ENCODE peak calls at places on chromosome 18, in ten cellular contexts. One of them, this sample, is unnamed.
A peak's percentile ranks its signal among the peaks of the same experiment; 100 is the strongest.

GRCh38 chr18:48455555-48456478 is 46.6 kb upstream of the ZBTB7C start:
- DNase-seq in CD8-positive, alpha-beta T cell: peak; percentile 51
- DNase-seq in Panc1: no peak
- DNase-seq in cardiac muscle cell: no peak
- DNase-seq in Peyer's patch: no peak
- DNase-seq in AG04450: peak; percentile 50
- DNase-seq in GM23248: peak; percentile 84
- DNase-seq in psoas muscle: no peak
- DNase-seq in prostate gland: no peak
- DNase-seq in neuronal stem cell: no peak
- DNase-seq in this sample: peak; percentile 32

GRCh38 chr18:24791736-24792135 is 331.3 kb downstream of the HRH4 start:
- DNase-seq in GM23248: no peak
- DNase-seq in Panc1: no peak
- DNase-seq in AG04450: no peak
- DNase-seq in Peyer's patch: no peak
- DNase-seq in neuronal stem cell: no peak
- DNase-seq in CD8-positive, alpha-beta T cell: no peak
- DNase-seq in psoas muscle: no peak
- DNase-seq in prostate gland: no peak
- DNase-seq in cardiac muscle cell: peak; percentile 30
- DNase-seq in this sample: no peak

GRCh38 chr18:25805323-25805722 is 285.1 kb downstream of the SS18 start:
- DNase-seq in CD8-positive, alpha-beta T cell: no peak
- DNase-seq in AG04450: peak; percentile 65
- DNase-seq in psoas muscle: peak; percentile 26
- DNase-seq in cardiac muscle cell: no peak
- DNase-seq in GM23248: peak; percentile 98
- DNase-seq in Panc1: no peak
- DNase-seq in neuronal stem cell: no peak
- DNase-seq in Peyer's patch: no peak
- DNase-seq in prostate gland: no peak
- DNase-seq in this sample: no peak

GRCh38 chr18:38493991-38494559 is 928.5 kb upstream of the CELF4 start:
- DNase-seq in Peyer's patch: no peak
- DNase-seq in GM23248: no peak
- DNase-seq in AG04450: no peak
- DNase-seq in prostate gland: no peak
- DNase-seq in CD8-positive, alpha-beta T cell: no peak
- DNase-seq in cardiac muscle cell: no peak
- DNase-seq in Panc1: no peak
- DNase-seq in neuronal stem cell: no peak
- DNase-seq in psoas muscle: no peak
- DNase-seq in this sample: no peak

GRCh38 chr18:62201870-62202269 is 14.8 kb downstream of the RELCH start:
- DNase-seq in prostate gland: no peak
- DNase-seq in cardiac muscle cell: no peak
- DNase-seq in neuronal stem cell: no peak
- DNase-seq in AG04450: no peak
- DNase-seq in Peyer's patch: no peak
- DNase-seq in Panc1: no peak
- DNase-seq in CD8-positive, alpha-beta T cell: no peak
- DNase-seq in psoas muscle: no peak
- DNase-seq in GM23248: no peak
- DNase-seq in this sample: no peak

GRCh38 chr18:74797577-74798151 is 200.0 kb downstream of the ZNF407 start:
- DNase-seq in prostate gland: no peak
- DNase-seq in Peyer's patch: no peak
- DNase-seq in GM23248: peak; percentile 24
- DNase-seq in CD8-positive, alpha-beta T cell: no peak
- DNase-seq in cardiac muscle cell: no peak
- DNase-seq in Panc1: no peak
- DNase-seq in psoas muscle: no peak
- DNase-seq in neuronal stem cell: no peak
- DNase-seq in AG04450: no peak
- DNase-seq in this sample: no peak

GRCh38 chr18:48815581-48816324 is 135.0 kb downstream of the SMAD7 start:
- DNase-seq in prostate gland: no peak
- DNase-seq in psoas muscle: no peak
- DNase-seq in Peyer's patch: peak; percentile 11
- DNase-seq in AG04450: no peak
- DNase-seq in GM23248: peak; percentile 53
- DNase-seq in neuronal stem cell: no peak
- DNase-seq in CD8-positive, alpha-beta T cell: no peak
- DNase-seq in Panc1: no peak
- DNase-seq in cardiac muscle cell: no peak
- DNase-seq in this sample: no peak

GRCh38 chr18:55353391-55353790 is 234.6 kb downstream of the TCF4 start:
- DNase-seq in GM23248: no peak
- DNase-seq in psoas muscle: no peak
- DNase-seq in prostate gland: no peak
- DNase-seq in CD8-positive, alpha-beta T cell: no peak
- DNase-seq in neuronal stem cell: no peak
- DNase-seq in Peyer's patch: no peak
- DNase-seq in AG04450: no peak
- DNase-seq in cardiac muscle cell: no peak
- DNase-seq in Panc1: no peak
- DNase-seq in this sample: no peak

GRCh38 chr18:27991391-27991790 is 185.5 kb downstream of the CDH2 start:
- DNase-seq in cardiac muscle cell: no peak
- DNase-seq in Panc1: no peak
- DNase-seq in AG04450: no peak
- DNase-seq in GM23248: no peak
- DNase-seq in neuronal stem cell: no peak
- DNase-seq in Peyer's patch: no peak
- DNase-seq in prostate gland: no peak
- DNase-seq in CD8-positive, alpha-beta T cell: no peak
- DNase-seq in psoas muscle: no peak
- DNase-seq in this sample: no peak

GRCh38 chr18:73691118-73691517 is 456.5 kb downstream of the FBXO15 start:
- DNase-seq in Panc1: no peak
- DNase-seq in CD8-positive, alpha-beta T cell: no peak
- DNase-seq in AG04450: peak; percentile 77
- DNase-seq in cardiac muscle cell: no peak
- DNase-seq in neuronal stem cell: no peak
- DNase-seq in GM23248: peak; percentile 81
- DNase-seq in psoas muscle: no peak
- DNase-seq in Peyer's patch: no peak
- DNase-seq in prostate gland: no peak
- DNase-seq in this sample: no peak

GRCh38 chr18:49819071-49819662 is 5.8 kb upstream of the ACAA2 start:
- DNase-seq in Panc1: no peak
- DNase-seq in AG04450: no peak
- DNase-seq in GM23248: no peak
- DNase-seq in Peyer's patch: no peak
- DNase-seq in psoas muscle: no peak
- DNase-seq in CD8-positive, alpha-beta T cell: no peak
- DNase-seq in neuronal stem cell: no peak
- DNase-seq in prostate gland: no peak
- DNase-seq in cardiac muscle cell: no peak
- DNase-seq in this sample: no peak
- H3K27ac ChIP-seq in Panc1: no peak overlapping the region
- H3K27ac ChIP-seq in AG04450: no peak overlapping the region
- H3K27ac ChIP-seq in GM23248: no peak overlapping the region
- H3K27ac ChIP-seq in Peyer's patch: peak overlapping the region; percentile 57
- H3K27ac ChIP-seq in psoas muscle: no peak overlapping the region
- H3K27ac ChIP-seq in CD8-positive, alpha-beta T cell: peak overlapping the region; percentile 2
- H3K27ac ChIP-seq in neuronal stem cell: no peak overlapping the region
- H3K27ac ChIP-seq in prostate gland: no peak overlapping the region
- H3K27ac ChIP-seq in cardiac muscle cell: no peak overlapping the region
- H3K27ac ChIP-seq in this sample: no peak overlapping the region

GRCh38 chr18:8608795-8609673 is at the start of gene RAB12:
- DNase-seq in GM23248: peak; percentile 93
- DNase-seq in prostate gland: peak; percentile 76
- DNase-seq in cardiac muscle cell: peak; percentile 93
- DNase-seq in CD8-positive, alpha-beta T cell: peak; percentile 85
- DNase-seq in Peyer's patch: peak; percentile 76
- DNase-seq in neuronal stem cell: peak; percentile 79
- DNase-seq in psoas muscle: peak; percentile 92
- DNase-seq in AG04450: peak; percentile 49
- DNase-seq in Panc1: no peak
- DNase-seq in this sample: peak; percentile 89
- H3K27ac ChIP-seq in GM23248: peak within 1 kb of the TSS; percentile 68
- H3K27ac ChIP-seq in prostate gland: peak within 1 kb of the TSS; percentile 65
- H3K27ac ChIP-seq in cardiac muscle cell: peak within 1 kb of the TSS; percentile 13
- H3K27ac ChIP-seq in CD8-positive, alpha-beta T cell: peak within 1 kb of the TSS; percentile 53
- H3K27ac ChIP-seq in Peyer's patch: peak within 1 kb of the TSS; percentile 72
- H3K27ac ChIP-seq in neuronal stem cell: no peak within 1 kb of the TSS
- H3K27ac ChIP-seq in psoas muscle: peak within 1 kb of the TSS; percentile 94
- H3K27ac ChIP-seq in AG04450: peak within 1 kb of the TSS; percentile 63
- H3K27ac ChIP-seq in Panc1: peak within 1 kb of the TSS; percentile 86
- H3K27ac ChIP-seq in this sample: peak within 1 kb of the TSS; percentile 71

GRCh38 chr18:39842042-39842791 is 2112.8 kb upstream of the PIK3C3 start:
- DNase-seq in CD8-positive, alpha-beta T cell: no peak
- DNase-seq in cardiac muscle cell: no peak
- DNase-seq in psoas muscle: no peak
- DNase-seq in Panc1: no peak
- DNase-seq in GM23248: no peak
- DNase-seq in neuronal stem cell: peak; percentile 23
- DNase-seq in AG04450: no peak
- DNase-seq in prostate gland: no peak
- DNase-seq in Peyer's patch: no peak
- DNase-seq in this sample: no peak
- H3K27ac ChIP-seq in CD8-positive, alpha-beta T cell: no peak overlapping the region
- H3K27ac ChIP-seq in cardiac muscle cell: no peak overlapping the region
- H3K27ac ChIP-seq in psoas muscle: no peak overlapping the region
- H3K27ac ChIP-seq in Panc1: no peak overlapping the region
- H3K27ac ChIP-seq in GM23248: no peak overlapping the region
- H3K27ac ChIP-seq in neuronal stem cell: peak overlapping the region; percentile 90
- H3K27ac ChIP-seq in AG04450: no peak overlapping the region
- H3K27ac ChIP-seq in prostate gland: no peak overlapping the region
- H3K27ac ChIP-seq in Peyer's patch: no peak overlapping the region
- H3K27ac ChIP-seq in this sample: no peak overlapping the region

DNA sequence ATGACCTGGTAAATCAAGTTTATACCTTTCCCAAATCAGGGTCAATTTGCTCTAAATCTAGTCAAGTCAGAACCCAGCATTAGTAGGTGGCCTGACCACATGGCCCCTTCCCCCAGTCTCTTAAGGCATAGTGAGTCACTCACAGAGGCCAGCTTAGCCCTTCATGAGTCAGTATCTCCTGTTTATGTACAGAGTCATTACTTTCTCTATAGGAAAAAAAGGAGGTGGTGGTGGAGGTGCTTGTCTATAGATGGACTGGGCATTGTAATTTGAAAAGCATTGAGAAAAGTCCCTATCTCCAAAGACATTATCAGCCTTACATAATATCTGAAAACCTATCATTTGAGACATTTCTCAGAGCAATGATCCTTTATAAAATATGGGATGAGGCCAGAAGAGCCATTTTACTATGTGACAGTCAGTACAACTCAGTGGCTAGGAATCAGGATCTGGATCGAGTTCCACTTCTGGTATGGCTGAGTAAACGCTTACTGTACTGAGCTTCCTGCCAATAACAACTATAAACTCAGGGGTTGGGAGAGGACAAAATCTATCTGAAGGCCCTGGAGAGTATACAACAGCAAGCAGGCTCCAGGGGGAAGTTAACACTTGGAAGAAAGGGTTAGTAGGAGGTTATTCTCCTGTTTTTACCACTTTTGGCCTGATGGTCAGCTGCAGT is 22.5 kb upstream of the SIGLEC15 start:
- DNase-seq in psoas muscle: no peak
- DNase-seq in cardiac muscle cell: no peak
- DNase-seq in prostate gland: peak; percentile 82
- DNase-seq in GM23248: peak; percentile 99
- DNase-seq in Peyer's patch: no peak
- DNase-seq in CD8-positive, alpha-beta T cell: no peak
- DNase-seq in neuronal stem cell: no peak
- DNase-seq in Panc1: peak; percentile 84
- DNase-seq in AG04450: peak; percentile 95
- DNase-seq in this sample: no peak
- H3K27ac ChIP-seq in psoas muscle: no peak overlapping the region
- H3K27ac ChIP-seq in cardiac muscle cell: no peak overlapping the region
- H3K27ac ChIP-seq in prostate gland: peak overlapping the region; percentile 49
- H3K27ac ChIP-seq in GM23248: peak overlapping the region; percentile 87
- H3K27ac ChIP-seq in Peyer's patch: no peak overlapping the region
- H3K27ac ChIP-seq in CD8-positive, alpha-beta T cell: no peak overlapping the region
- H3K27ac ChIP-seq in neuronal stem cell: no peak overlapping the region
- H3K27ac ChIP-seq in Panc1: peak overlapping the region; percentile 81
- H3K27ac ChIP-seq in AG04450: peak overlapping the region; percentile 96
- H3K27ac ChIP-seq in this sample: no peak overlapping the region

This sample was measured in CD4-positive, alpha-beta T cell.